ENCODE peak calls at places on chromosome 12, in eight cellular contexts. O is GM12878, F is tibial nerve, S is prostate gland, D is spleen, M is body of pancreas, J is stomach, Z is upper lobe of left lung. P is an unnamed sample.

GRCh38 chr12:79643821-79644220 is 46.9 kb downstream of the PAWR start:
- DNase-seq in D (no peak), Z (no peak), S (no peak), M (no peak), O (no peak), J (no peak), F (no peak), P (no peak)

GRCh38 chr12:9651265-9651729 is 18.2 kb upstream of the CLEC2D start:
- DNase-seq in Z (no peak), D (peak; percentile 72), S (no peak), F (no peak), O (no peak), M (no peak), J (no peak), P (no peak)

GRCh38 chr12:50934981-50935807 is 17.1 kb upstream of the HIGD1C start:
- DNase-seq in J (no peak), D (no peak), O (no peak), Z (no peak), F (no peak), S (no peak), M (no peak), P (no peak)

GRCh38 chr12:89663577-89664357 is 44.9 kb downstream of the ATP2B1 start:
- DNase-seq in M (no peak), J (no peak), F (no peak), D (no peak), O (peak; percentile 37), S (no peak), Z (no peak), P (no peak)

GRCh38 chr12:30982413-30982812 is 55.9 kb downstream of the TSPAN11 start:
- DNase-seq in Z (no peak), O (no peak), M (no peak), S (no peak), D (no peak), F (no peak), J (no peak), P (no peak)

GRCh38 chr12:60271816-60272215 is 676.0 kb downstream of the SLC16A7 start:
- DNase-seq in F (no peak), S (no peak), J (no peak), Z (no peak), M (no peak), D (no peak), O (no peak), P (no peak)

GRCh38 chr12:104480826-104481457 is 24.2 kb downstream of the CHST11 start:
- DNase-seq in S (no peak), M (peak; percentile 18), D (peak; percentile 87), Z (peak; percentile 84), F (peak; percentile 26), O (no peak), J (peak; percentile 44), P (peak; percentile 35)

GRCh38 chr12:120639771-120640721 is at the start of gene CABP1:
- DNase-seq in Z (peak; percentile 22), F (no peak), S (no peak), D (peak; percentile 86), O (no peak), M (peak; percentile 72), J (peak; percentile 58), P (no peak)

GRCh38 chr12:18747960-18748359 is 10.0 kb downstream of the CAPZA3 start:
- DNase-seq in J (no peak), D (no peak), M (no peak), F (no peak), S (no peak), Z (no peak), O (no peak), P (no peak)

GRCh38 chr12:67096533-67097318 is 172.4 kb upstream of the CAND1 start:
- DNase-seq in F (no peak), S (no peak), O (no peak), Z (no peak), M (no peak), D (no peak), J (no peak), P (no peak)

GRCh38 chr12:37548266-37548805 is 768.2 kb upstream of the ALG10B start:
- DNase-seq in F (no peak), D (no peak), M (no peak), J (no peak), Z (no peak), S (no peak), O (no peak), P (no peak)

GRCh38 chr12:3225154-3225795 is 148.1 kb downstream of the TSPAN9 start:
- DNase-seq in M (no peak), Z (no peak), F (no peak), S (no peak), O (no peak), D (no peak), J (no peak), P (no peak)

GRCh38 chr12:118103601-118104382 is at the start of gene VSIG10:
- DNase-seq in J (peak; percentile 86), M (peak; percentile 85), Z (peak; percentile 89), D (peak; percentile 86), S (peak; percentile 70), O (no peak), F (peak; percentile 23), P (peak; percentile 55)

GRCh38 chr12:5343711-5344110 is 88.2 kb upstream of the NTF3 start:
- DNase-seq in D (no peak), O (no peak), S (no peak), F (no peak), Z (no peak), J (no peak), M (no peak), P (no peak)

GRCh38 chr12:39831587-39832315 is 212.1 kb upstream of the ABCD2 start:
- DNase-seq in Z (no peak), F (no peak), J (no peak), O (no peak), D (no peak), M (no peak), S (no peak), P (no peak)

GRCh38 chr12:115710104-115710564 is 567.4 kb downstream of the MED13L start:
- DNase-seq in F (peak; percentile 17), Z (no peak), S (peak; percentile 25), J (no peak), D (no peak), O (no peak), M (peak; percentile 12), P (peak; percentile 59)

GRCh38 chr12:22361785-22362184 is 27.3 kb upstream of the ST8SIA1 start:
- DNase-seq in M (no peak), O (no peak), Z (no peak), F (no peak), D (peak; percentile 60), J (no peak), S (no peak), P (no peak)

GRCh38 chr12:110907583-110907982 is 12.8 kb downstream of the MYL2 start:
- DNase-seq in Z (no peak), S (no peak), F (no peak), M (no peak), O (no peak), J (no peak), D (no peak), P (no peak)

GRCh38 chr12:6095269-6095668 is 29.2 kb downstream of the VWF start:
- DNase-seq in M (no peak), F (no peak), O (no peak), D (peak; percentile 10), Z (peak; percentile 10), J (no peak), S (no peak), P (no peak)

GRCh38 chr12:24418157-24418556 is 468.7 kb upstream of the SOX5 start:
- DNase-seq in Z (no peak), M (no peak), F (no peak), J (no peak), S (no peak), O (no peak), D (no peak), P (no peak)

GRCh38 chr12:68162374-68162773 is 2.8 kb upstream of the IFNG start:
- DNase-seq in S (no peak), M (no peak), F (no peak), D (no peak), J (no peak), Z (no peak), O (no peak), P (no peak)

GRCh38 chr12:3034067-3034750 is 43.0 kb upstream of the TSPAN9 start:
- DNase-seq in D (no peak), O (no peak), S (no peak), F (peak; percentile 56), Z (peak; percentile 40), M (peak; percentile 85), J (peak; percentile 53), P (peak; percentile 81)

GRCh38 chr12:24852420-24852819 is 96.5 kb downstream of the BCAT1 start:
- DNase-seq in Z (no peak), F (no peak), D (no peak), J (no peak), M (no peak), O (no peak), S (no peak), P (no peak)

GRCh38 chr12:51323966-51324895 is at the start of gene BIN2:
- DNase-seq in M (peak; percentile 19), S (no peak), D (peak; percentile 98), F (no peak), J (peak; percentile 56), O (no peak), Z (peak; percentile 72), P (peak; percentile 58)

GRCh38 chr12:71756054-71756675 is 1.5 kb downstream of the RAB21 start:
- DNase-seq in Z (no peak), D (no peak), J (no peak), F (no peak), M (no peak), O (no peak), S (no peak), P (no peak)

GRCh38 chr12:108854453-108855283 is 2.7 kb downstream of the SSH1 start:
- DNase-seq in O (peak; percentile 83), S (no peak), M (peak; percentile 19), Z (peak; percentile 81), D (peak; percentile 72), J (no peak), F (peak; percentile 64), P (peak; percentile 42)
- TF ChIP-seq POLR2A in O (no peak), S (no peak), M (no peak), Z (peak; percentile 55), D (no peak), J (no peak), F (no peak), P (no peak)

GRCh38 chr12:106132175-106133135 is 6.3 kb downstream of the NUAK1 start:
- DNase-seq in O (no peak), Z (no peak), M (no peak), J (no peak), D (no peak), F (no peak), S (no peak), P (no peak)
- H3K4me3 ChIP-seq in O (no peak overlapping the region), Z (no peak overlapping the region), M (no peak overlapping the region), J (no peak overlapping the region), D (no peak overlapping the region), F (no peak overlapping the region), S (no peak overlapping the region), P (no peak overlapping the region)

DNA sequence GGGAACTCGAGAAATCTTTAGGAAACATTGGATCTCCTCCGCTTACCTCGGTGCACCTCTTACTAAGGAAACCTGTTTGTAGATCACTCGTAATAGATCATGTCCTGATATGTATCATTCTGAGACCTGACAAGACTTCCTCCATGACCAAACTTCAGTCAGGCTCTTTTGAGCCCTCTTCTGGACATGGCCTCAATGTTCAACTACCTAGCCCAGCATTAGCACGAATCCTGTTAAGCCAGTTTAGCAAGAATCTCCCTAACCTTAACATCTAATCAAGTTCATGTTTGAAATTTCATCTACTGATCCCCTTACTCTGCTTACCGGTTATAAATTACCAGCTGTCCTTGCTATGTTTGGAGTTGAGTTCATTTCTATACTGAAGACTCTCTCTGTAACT is 713.9 kb upstream of the USP15 start:
- DNase-seq in J (no peak), F (no peak), S (peak; percentile 4), D (no peak), O (no peak), M (peak; percentile 7), Z (no peak), P (no peak)
- TF ChIP-seq CTCF in J (no peak), F (no peak), S (no peak), D (no peak), O (no peak), M (peak; percentile 18), Z (no peak), P (no peak)

GRCh38 chr12:123713398-123714301 is 1.5 kb downstream of the ATP6V0A2 start:
- DNase-seq in F (no peak), D (no peak), J (peak; percentile 37), O (no peak), S (no peak), M (peak; percentile 49), Z (peak; percentile 40), P (no peak)
- TF ChIP-seq POLR2A in F (no peak), D (no peak), J (no peak), O (no peak), S (no peak), M (no peak), Z (no peak), P (no peak)

P was measured in testis.